ENCODE peak calls at places on chromosomes 6 and 20, in five cellular contexts. B, C, K, L and T are unnamed samples.

GRCh38 chr20:20317195-20318113 is 50.5 kb upstream of the INSM1 start:
- DNase-seq in B (no peak), C (peak; percentile 44), L (no peak), K (no peak), T (no peak)

GRCh38 chr6:1242439-1242838 is 69.5 kb upstream of the FOXQ1 start:
- DNase-seq in C (no peak), K (peak; percentile 41), L (no peak), B (no peak), T (no peak)

GRCh38 chr6:93784794-93785757 is 365.7 kb upstream of the EPHA7 start:
- DNase-seq in L (no peak), K (peak; percentile 92), C (no peak), B (no peak), T (no peak)

GRCh38 chr20:5531318-5532081 is 214.7 kb upstream of the PROKR2 start:
- DNase-seq in K (peak; percentile 49), C (no peak), B (no peak), L (no peak), T (no peak)

GRCh38 chr6:21479140-21479539 is 114.4 kb upstream of the SOX4 start:
- DNase-seq in B (no peak), C (no peak), L (no peak), K (peak; percentile 72), T (no peak)

GRCh38 chr6:144104898-144105487 is 9.6 kb upstream of the SF3B5 start:
- DNase-seq in L (peak; percentile 29), B (peak; percentile 49), C (peak; percentile 70), K (peak; percentile 87), T (peak; percentile 46)

GRCh38 chr6:82908661-82909060 is 157.0 kb downstream of the UBE3D start:
- DNase-seq in C (no peak), L (no peak), K (no peak), B (no peak), T (no peak)

GRCh38 chr6:111842271-111842822 is 30.9 kb downstream of the FYN start:
- DNase-seq in C (no peak), K (no peak), L (no peak), B (no peak), T (no peak)

GRCh38 chr6:64010646-64011045 is 375.0 kb downstream of the PHF3 start:
- DNase-seq in L (no peak), K (no peak), B (no peak), C (no peak), T (no peak)

GRCh38 chr6:499617-500016 is 108.1 kb downstream of the IRF4 start:
- DNase-seq in L (no peak), B (no peak), K (no peak), C (peak; percentile 42), T (no peak)

GRCh38 chr6:127186889-127187288 is 68.4 kb downstream of the RSPO3 start:
- DNase-seq in L (no peak), K (no peak), B (peak; percentile 67), C (peak; percentile 26), T (no peak)

GRCh38 chr6:159170333-159170672 is 1.1 kb downstream of the FNDC1 start:
- DNase-seq in L (no peak), C (no peak), K (no peak), B (no peak), T (no peak)

GRCh38 chr6:44052419-44053011 is 74.7 kb downstream of the MRPL14 start:
- DNase-seq in B (no peak), K (peak; percentile 78), L (no peak), C (no peak), T (peak; percentile 52)

GRCh38 chr6:25193147-25193864 is 85.9 kb upstream of the CARMIL1 start:
- DNase-seq in K (peak; percentile 98), B (no peak), L (peak; percentile 85), C (no peak), T (peak; percentile 93)

GRCh38 chr6:117265425-117266266 is at the start of gene VGLL2:
- DNase-seq in L (no peak), K (peak; percentile 31), B (peak; percentile 61), C (peak; percentile 25), T (no peak)

GRCh38 chr6:36666726-36667591 is 11.6 kb upstream of the CDKN1A start:
- DNase-seq in C (peak; percentile 76), B (peak; percentile 26), K (peak; percentile 97), L (peak; percentile 89), T (peak; percentile 90)

GRCh38 chr6:26187981-26188635 is 100.9 kb downstream of the HFE start:
- DNase-seq in L (no peak), B (no peak), C (no peak), K (peak; percentile 68), T (no peak)

GRCh38 chr20:25580711-25581110 is 4.6 kb downstream of the NINL start:
- DNase-seq in L (no peak), K (no peak), B (no peak), C (no peak), T (no peak)

GRCh38 chr6:1613631-1614447 is 4.1 kb downstream of the FOXC1 start:
- DNase-seq in L (no peak), B (peak; percentile 28), K (peak; percentile 20), C (no peak), T (no peak)

GRCh38 chr6:133977983-133978895 is 25.2 kb downstream of the TBPL1 start:
- DNase-seq in L (peak; percentile 34), B (no peak), K (peak; percentile 79), C (no peak), T (peak; percentile 49)

GRCh38 chr6:43748765-43749164 is 21.2 kb upstream of the VEGFA start:
- DNase-seq in K (no peak), L (no peak), B (no peak), C (no peak), T (no peak)

GRCh38 chr20:46088409-46089075 is 1.2 kb downstream of the NCOA5 start:
- DNase-seq in C (no peak), K (peak; percentile 12), L (no peak), B (no peak), T (no peak)

GRCh38 chr6:85620308-85620707 is 22.4 kb downstream of the SYNCRIP start:
- DNase-seq in K (no peak), B (no peak), C (no peak), L (no peak), T (no peak)

DNA sequence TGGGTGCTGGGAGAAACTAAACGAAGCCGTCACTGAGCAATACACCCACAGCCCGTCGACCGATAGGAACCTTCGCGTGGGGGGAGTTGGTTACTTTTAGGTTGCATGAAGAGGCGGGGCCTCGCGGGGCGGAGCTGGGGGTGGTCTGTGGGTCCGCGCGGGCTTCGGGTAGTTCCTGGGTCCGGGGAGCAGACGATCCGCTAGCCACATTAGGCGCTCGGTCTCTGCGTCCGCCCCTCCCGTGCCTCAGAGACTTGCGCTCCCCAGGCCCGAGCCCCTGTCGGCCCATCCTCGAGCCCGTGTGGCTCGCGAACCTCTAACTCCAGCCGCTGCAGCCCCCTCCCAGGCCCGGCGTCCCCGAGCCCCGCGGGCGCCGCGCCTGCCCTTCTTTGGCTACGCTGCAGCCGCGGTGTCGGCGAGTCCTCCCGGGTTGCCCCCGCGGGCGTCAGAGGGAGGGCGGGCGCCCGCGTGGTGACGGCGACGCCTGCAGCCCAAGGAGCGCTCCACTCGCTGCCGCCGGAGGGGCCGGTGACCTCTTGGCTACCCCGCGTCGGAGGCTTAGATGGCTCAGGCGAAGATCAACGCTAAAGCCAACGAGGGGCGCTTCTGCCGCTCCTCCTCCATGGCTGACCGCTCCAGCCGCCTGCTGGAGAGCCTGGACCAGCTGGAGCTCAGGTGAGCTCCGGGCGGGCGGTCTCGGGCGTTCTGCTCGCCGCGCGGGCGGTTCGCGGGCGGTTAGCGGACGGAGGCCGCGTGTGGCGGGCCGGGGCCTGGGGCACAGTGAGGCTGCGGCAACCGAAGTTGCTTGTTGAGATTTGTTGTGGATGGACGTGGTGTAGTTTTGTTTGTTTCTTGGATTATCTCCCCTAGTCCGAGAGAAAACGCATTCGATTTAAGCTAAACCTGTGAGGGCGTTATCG is at the start of gene BAG2:
- DNase-seq in L (peak; percentile 75), C (peak; percentile 93), K (peak; percentile 91), B (peak; percentile 77), T (peak; percentile 75)
- TF ChIP-seq CTCF in L (peak; percentile 6), C (peak; percentile 11), K (no peak), B (peak; percentile 10), T (no peak)

GRCh38 chr6:4281341-4282293 is 146.2 kb upstream of the ECI2 start:
- DNase-seq in L (no peak), B (peak; percentile 44), K (peak; percentile 28), C (peak; percentile 73), T (no peak)
- TF ChIP-seq CTCF in L (peak; percentile 26), B (no peak), K (no peak), C (peak; percentile 44), T (peak; percentile 3)

GRCh38 chr6:53042112-53042511 is 23.1 kb upstream of the FBXO9 start:
- DNase-seq in C (no peak), K (peak; percentile 96), L (peak; percentile 79), B (no peak), T (peak; percentile 78)

GRCh38 chr6:53043626-53044025 is 21.6 kb upstream of the FBXO9 start:
- DNase-seq in C (no peak), B (no peak), L (no peak), K (peak; percentile 24), T (no peak)

GRCh38 chr6:53044572-53044971 is 20.6 kb upstream of the FBXO9 start:
- DNase-seq in K (no peak), C (no peak), L (no peak), B (no peak), T (no peak)

GRCh38 chr6:53046274-53046673 is 18.9 kb upstream of the FBXO9 start:
- DNase-seq in B (no peak), L (no peak), K (no peak), C (no peak), T (no peak)

GRCh38 chr6:53044071-53044470 is 21.1 kb upstream of the FBXO9 start:
- DNase-seq in C (no peak), L (no peak), B (peak; percentile 15), K (peak; percentile 51), T (no peak)
- TF ChIP-seq CTCF in C (no peak), L (no peak), B (no peak), K (no peak), T (no peak)

GRCh38 chr6:72783667-72784066 is 161.8 kb downstream of the KCNQ5 start:
- DNase-seq in K (peak; percentile 24), B (no peak), C (no peak), L (no peak), T (peak; percentile 24)
- TF ChIP-seq CTCF in K (no peak), B (no peak), C (no peak), L (no peak), T (no peak)

DNA sequence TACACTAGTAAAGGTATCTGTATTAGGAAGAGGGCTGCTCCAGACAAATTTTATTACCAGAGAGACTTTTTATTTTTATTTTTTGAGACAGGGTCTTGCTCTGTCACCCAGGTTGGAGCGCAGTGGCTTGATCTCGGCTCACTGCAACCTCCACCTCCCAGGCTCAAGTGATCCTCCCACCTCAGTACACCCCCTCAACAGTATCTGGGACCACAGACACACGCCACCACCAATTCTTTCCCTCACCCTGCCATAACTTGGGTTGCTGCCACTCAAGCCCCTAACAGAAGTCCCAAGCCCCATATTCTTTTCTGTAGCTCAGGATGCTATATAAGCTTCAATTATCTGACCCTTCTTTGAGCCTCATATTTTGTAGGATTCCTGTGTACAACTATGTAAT is 6.9 kb downstream of the BCL2L1 start:
- DNase-seq in K (no peak), L (no peak), B (no peak), C (no peak), T (no peak)
- TF ChIP-seq CTCF in K (no peak), L (no peak), B (no peak), C (no peak), T (no peak)